ENCODE peak calls at places on chromosomes 16 and 17, in ten cellular contexts. X is A673; Y is fibroblast of pulmonary artery; Q is nephron progenitor cell; U is CD8-positive, alpha-beta T cell; F is A549; O is Peyer's patch; L is ascending aorta; G is upper lobe of right lung; V is astrocyte of the spinal cord. A is an unnamed sample.

GRCh38 chr16:89408315-89408714 is 82.0 kb downstream of the ANKRD11 start:
- DNase-seq in X (no peak), Y (no peak), Q (no peak), U (no peak), F (no peak), O (no peak), L (no peak), G (no peak), V (no peak), A (no peak)

GRCh38 chr17:21445091-21445650 is 69.0 kb downstream of the KCNJ12 start:
- DNase-seq in X (no peak), Y (no peak), Q (no peak), U (no peak), F (no peak), O (no peak), L (no peak), G (no peak), V (no peak), A (no peak)

GRCh38 chr17:8867361-8867981 is at the start of gene PIK3R6:
- DNase-seq in X (no peak), Y (no peak), Q (no peak), U (no peak), F (no peak), O (no peak), L (no peak), G (no peak), V (no peak), A (no peak)

GRCh38 chr17:10652984-10653680 is 4.0 kb downstream of the MYH3 start:
- DNase-seq in X (peak), Y (peak), Q (no peak), U (no peak), F (no peak), O (no peak), L (no peak), G (no peak), V (no peak), A (no peak)

GRCh38 chr17:1783271-1783670 is 21.4 kb downstream of the SERPINF1 start:
- DNase-seq in X (no peak), Y (peak), Q (no peak), U (no peak), F (no peak), O (no peak), L (no peak), G (peak), V (no peak), A (no peak)

GRCh38 chr17:73911726-73912359 is 267.6 kb upstream of the SDK2 start:
- DNase-seq in X (no peak), Y (no peak), Q (no peak), U (no peak), F (no peak), O (no peak), L (no peak), G (no peak), V (no peak), A (no peak)

GRCh38 chr17:78346605-78347250 is 13.1 kb downstream of the SOCS3 start:
- DNase-seq in X (no peak), Y (no peak), Q (no peak), U (no peak), F (no peak), O (no peak), L (no peak), G (no peak), V (no peak), A (no peak)

GRCh38 chr17:71664867-71665266 is 456.0 kb upstream of the SOX9 start:
- DNase-seq in X (no peak), Y (no peak), Q (no peak), U (no peak), F (no peak), O (no peak), L (no peak), G (no peak), V (no peak), A (no peak)

GRCh38 chr16:68146583-68146982 is 61.4 kb downstream of the NFATC3 start:
- DNase-seq in X (peak), Y (peak), Q (no peak), U (no peak), F (peak), O (no peak), L (no peak), G (no peak), V (peak), A (no peak)

DNA sequence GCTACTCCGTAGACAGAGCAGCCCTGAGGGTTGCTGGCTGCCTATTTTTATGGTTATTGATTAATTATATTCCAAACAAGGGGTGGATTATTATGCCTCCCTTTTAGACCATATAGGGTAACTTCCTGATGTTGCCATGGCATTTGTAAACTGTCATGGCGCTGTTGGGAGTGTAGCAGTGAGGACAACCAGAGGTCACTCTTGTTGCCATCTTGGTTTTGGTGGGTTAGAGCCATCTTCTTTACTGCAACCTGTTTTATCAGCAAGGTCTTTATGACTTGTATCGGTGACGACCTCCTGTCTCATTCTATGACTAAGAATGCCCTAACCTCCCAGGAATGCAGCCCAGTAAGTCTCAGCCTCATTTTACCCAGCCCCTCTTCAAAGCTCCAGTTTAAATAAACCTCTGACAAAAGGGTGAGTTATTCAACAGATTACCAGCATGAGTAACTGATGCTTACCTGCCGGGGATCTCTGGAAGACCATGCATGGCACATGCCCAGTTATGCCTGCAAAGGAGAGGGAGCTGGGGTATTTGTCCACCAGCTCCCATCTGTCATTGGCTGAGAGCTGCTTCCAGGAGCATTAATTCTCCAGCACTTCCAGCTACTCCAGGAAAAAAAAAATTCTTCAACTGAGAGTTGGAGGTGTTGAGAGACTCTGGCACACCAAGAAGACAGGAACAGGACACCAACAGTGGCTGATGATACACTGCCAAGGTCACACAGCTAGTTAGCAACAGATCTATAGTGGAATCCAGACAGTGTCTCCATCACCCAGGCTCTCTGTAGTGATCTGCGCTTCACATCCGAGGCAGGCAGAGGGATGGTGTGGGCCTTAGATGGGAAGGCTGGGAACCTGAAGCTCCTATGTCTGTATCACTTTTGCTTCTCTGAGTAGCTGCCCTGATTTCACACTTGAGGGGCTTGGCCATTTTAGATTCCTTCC is 36.6 kb upstream of the IL21R start:
- DNase-seq in X (no peak), Y (peak), Q (no peak), U (no peak), F (peak), O (no peak), L (no peak), G (no peak), V (peak), A (no peak)
- TF ChIP-seq CTCF in X (no peak), Y (no peak), Q (no peak), U (no peak), F (no peak), O (no peak), L (no peak), G (no peak), V (no peak), A (no peak)

DNA sequence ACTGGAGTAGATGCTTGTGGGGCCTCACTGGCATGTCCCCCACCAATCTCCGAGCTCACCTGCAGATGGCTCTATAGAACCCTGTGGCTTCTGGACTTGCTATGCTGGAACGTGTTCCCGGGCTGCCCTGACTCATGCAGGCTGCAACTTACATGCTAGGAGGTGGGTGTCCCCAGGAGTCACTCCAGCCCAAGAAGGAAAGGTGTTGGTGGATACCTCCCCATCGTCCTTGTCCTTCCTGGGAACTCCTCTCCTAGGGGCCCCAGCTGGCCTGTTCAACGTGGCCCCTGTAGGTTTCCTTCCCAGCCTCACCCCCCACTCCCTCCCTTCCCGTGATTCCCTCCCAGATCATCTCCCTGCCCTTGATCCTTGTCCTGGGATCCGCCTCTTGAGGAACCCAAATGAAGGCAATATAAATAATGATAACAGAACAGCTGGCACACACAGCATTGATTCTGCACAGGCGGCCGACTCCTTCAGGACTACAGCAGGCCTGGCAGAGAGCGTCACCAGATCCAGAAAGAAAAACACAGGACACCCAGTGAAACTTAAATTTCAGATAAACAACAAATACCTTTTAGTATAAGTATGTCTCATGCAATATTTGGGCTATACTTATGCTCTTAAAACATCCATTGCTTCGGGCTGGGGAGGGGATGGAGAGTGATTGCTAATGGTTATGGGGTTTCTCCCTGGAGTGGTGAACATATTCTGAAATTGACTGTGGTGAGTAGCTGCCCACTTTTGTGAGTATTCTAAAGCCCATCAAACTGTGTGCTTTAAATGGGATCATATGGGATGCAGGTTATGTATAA is 221.1 kb upstream of the GSE1 start:
- DNase-seq in X (no peak), Y (no peak), Q (peak), U (peak), F (no peak), O (peak), L (peak), G (peak), V (no peak), A (no peak)
- TF ChIP-seq CTCF in X (no peak), Y (no peak), Q (no peak), U (no peak), F (no peak), O (peak), L (no peak), G (no peak), V (no peak), A (no peak)

GRCh38 chr17:33520404-33521032 is 227.4 kb upstream of the ASIC2 start:
- DNase-seq in X (peak), Y (peak), Q (peak), U (no peak), F (peak), O (peak), L (no peak), G (no peak), V (no peak), A (no peak)

GRCh38 chr17:33519692-33520091 is 226.6 kb upstream of the ASIC2 start:
- DNase-seq in X (no peak), Y (no peak), Q (no peak), U (no peak), F (no peak), O (no peak), L (no peak), G (no peak), V (no peak), A (no peak)

GRCh38 chr17:33523577-33523981 is 230.5 kb upstream of the ASIC2 start:
- DNase-seq in X (no peak), Y (peak), Q (no peak), U (no peak), F (no peak), O (no peak), L (no peak), G (no peak), V (no peak), A (no peak)

GRCh38 chr17:33521784-33522183 is 228.7 kb upstream of the ASIC2 start:
- DNase-seq in X (peak), Y (no peak), Q (peak), U (no peak), F (no peak), O (no peak), L (no peak), G (no peak), V (no peak), A (no peak)

GRCh38 chr17:33522623-33523022 is 229.5 kb upstream of the ASIC2 start:
- DNase-seq in X (peak), Y (no peak), Q (no peak), U (no peak), F (no peak), O (no peak), L (no peak), G (no peak), V (no peak), A (no peak)
- TF ChIP-seq CTCF in X (peak), Y (no peak), Q (peak), U (no peak), F (no peak), O (no peak), L (no peak), G (no peak), V (no peak), A (no peak)

DNA sequence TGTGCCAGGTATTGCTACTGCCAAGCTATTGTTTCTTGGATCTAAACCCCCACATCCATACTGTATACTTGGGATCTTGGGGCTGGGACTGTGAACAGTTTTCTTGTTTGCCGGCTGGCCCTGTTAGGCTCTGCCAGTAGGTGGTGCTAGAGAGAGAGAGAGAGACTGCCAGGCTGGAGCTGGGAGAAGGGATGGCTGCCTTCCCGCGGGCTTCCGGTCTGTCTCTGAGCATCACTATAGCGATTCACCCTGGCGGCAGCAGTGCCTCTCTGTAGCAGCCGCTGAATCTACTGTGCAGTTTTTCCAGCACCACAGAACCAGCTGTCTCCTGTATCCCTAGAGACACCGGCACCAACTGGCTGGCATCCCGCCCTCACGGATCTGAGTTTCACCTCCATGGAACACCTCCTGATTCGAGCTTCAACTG is 201.2 kb downstream of the UTP18 start:
- DNase-seq in X (peak), Y (peak), Q (peak), U (peak), F (peak), O (peak), L (no peak), G (peak), V (peak), A (no peak)
- TF ChIP-seq CTCF in X (peak), Y (peak), Q (peak), U (peak), F (peak), O (peak), L (no peak), G (peak), V (peak), A (peak)

GRCh38 chr17:36756695-36757094 is 155.3 kb downstream of the MRM1 start:
- DNase-seq in X (no peak), Y (no peak), Q (no peak), U (no peak), F (no peak), O (no peak), L (no peak), G (no peak), V (no peak), A (no peak)
- TF ChIP-seq CTCF in X (no peak), Y (no peak), Q (no peak), U (no peak), F (no peak), O (no peak), L (no peak), G (no peak), V (no peak), A (no peak)

A was measured in chondrocyte.